ENCODE peak calls at places on chromosomes 12 and 14, in four cellular contexts. S is GM12878, D is K562, E is HepG2. K is an unnamed sample.

GRCh38 chr12:107404981-107405380 is 280.6 kb upstream of the PWP1 start:
- DNase-seq in S (no peak), D (peak; percentile 26), E (peak; percentile 66), K (peak; percentile 71)

GRCh38 chr12:22238211-22238610 is 96.3 kb downstream of the ST8SIA1 start:
- DNase-seq in S (no peak), D (no peak), E (no peak), K (no peak)

GRCh38 chr12:98373019-98373554 is 142.3 kb upstream of the TMPO start:
- DNase-seq in S (no peak), D (peak; percentile 26), E (peak; percentile 30), K (peak; percentile 75)

GRCh38 chr12:64160718-64161060 is 61.4 kb downstream of the KICS2 start:
- DNase-seq in S (no peak), D (no peak), E (no peak), K (no peak)

GRCh38 chr14:106227793-106228192 is 701.4 kb downstream of the TMEM121 start:
- DNase-seq in S (no peak), D (no peak), E (no peak), K (no peak)

GRCh38 chr14:52304248-52304904 is 9.7 kb upstream of the PTGER2 start:
- DNase-seq in S (no peak), D (no peak), E (no peak), K (no peak)

GRCh38 chr12:132761032-132761910 is at the start of gene ANKLE2:
- DNase-seq in S (no peak), D (peak; percentile 83), E (peak; percentile 23), K (peak; percentile 50)

GRCh38 chr14:34049769-34050168 is 98.9 kb upstream of the EGLN3 start:
- DNase-seq in S (no peak), D (no peak), E (no peak), K (no peak)

GRCh38 chr12:116736962-116737773 is 701 bp downstream of the SPRING1 start:
- DNase-seq in S (no peak), D (peak; percentile 44), E (no peak), K (peak; percentile 49)

GRCh38 chr14:85313801-85314207 is 216.1 kb upstream of the FLRT2 start:
- DNase-seq in S (no peak), D (no peak), E (no peak), K (no peak)

GRCh38 chr14:96852823-96853422 is 55.7 kb downstream of the VRK1 start:
- DNase-seq in S (peak; percentile 4), D (peak; percentile 25), E (peak; percentile 18), K (peak; percentile 63)

DNA sequence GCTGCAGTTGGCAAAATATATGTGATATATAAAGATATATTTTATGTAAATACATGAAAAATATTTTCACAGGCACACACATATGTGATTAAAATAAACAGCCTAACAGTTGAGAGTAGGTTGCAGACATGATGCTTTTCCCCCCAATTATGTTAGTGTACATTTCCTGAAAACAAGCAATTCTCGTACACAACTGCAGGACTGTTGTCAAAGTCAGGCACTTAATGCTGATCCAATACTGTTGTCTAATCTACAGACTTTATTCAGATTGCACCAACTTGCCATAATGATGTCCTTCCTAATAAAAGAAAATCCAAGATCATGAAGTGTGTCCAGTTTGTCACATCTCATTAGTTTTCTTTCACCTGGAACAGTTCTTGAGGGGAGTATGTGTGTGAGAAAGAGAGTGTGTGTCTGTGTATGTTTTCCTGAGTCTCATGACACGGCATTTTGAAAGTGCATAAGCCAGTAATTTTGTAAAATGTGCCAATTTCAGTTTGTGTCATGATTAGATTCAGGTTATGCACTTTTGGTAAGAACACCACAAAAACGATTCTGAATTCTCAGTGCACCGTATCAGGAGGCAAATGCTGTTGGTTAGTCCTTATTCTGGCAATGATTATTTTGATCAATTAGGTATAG is 16.5 kb upstream of the SEL1L start:
- DNase-seq in S (peak; percentile 81), D (no peak), E (no peak), K (no peak)
- TF ChIP-seq JUNB in S (peak; percentile 98), D (no peak), E (no peak), K (no peak)

DNA sequence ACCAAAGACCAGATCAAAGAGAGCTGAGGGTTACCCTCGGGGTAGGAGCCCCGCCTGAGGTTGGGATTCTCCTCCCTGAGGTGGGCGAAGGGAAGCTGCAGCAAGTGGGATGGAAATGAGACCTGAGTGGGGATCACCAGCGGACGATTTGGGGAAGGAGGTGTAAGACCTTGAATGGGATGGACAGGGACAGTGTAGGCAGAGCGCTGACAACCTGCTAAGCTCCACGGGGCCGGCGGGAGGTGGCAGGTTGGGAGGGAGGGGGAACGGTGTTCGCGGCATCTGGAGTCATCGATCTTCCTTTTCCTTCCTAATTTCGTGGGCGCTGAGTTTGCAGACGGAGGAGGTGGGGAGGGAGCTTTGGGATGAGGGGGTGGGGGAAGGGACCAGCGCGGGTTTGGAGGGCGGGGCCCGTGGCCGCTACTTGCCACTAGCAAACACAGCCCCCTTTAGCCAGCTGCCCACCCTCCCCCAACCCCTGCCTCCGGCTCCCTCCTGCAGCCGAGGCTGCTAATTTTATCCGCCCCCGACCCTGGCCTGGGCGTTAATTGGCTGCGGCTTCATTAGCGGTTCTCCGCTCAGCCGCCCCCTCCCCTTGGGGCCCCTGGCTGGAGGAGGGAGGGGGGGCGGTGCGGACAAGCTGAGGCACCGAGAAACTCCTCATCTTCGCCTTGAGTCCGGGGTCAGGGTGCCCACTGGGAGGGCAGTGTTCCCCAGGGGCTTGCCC is 2.8 kb upstream of the SHMT2 start:
- DNase-seq in S (no peak), D (peak; percentile 54), E (no peak), K (peak; percentile 75)
- TF ChIP-seq EZH2 in S (no peak), D (no peak), E (no peak), K (peak; percentile 54)

GRCh38 chr12:6770094-6770493 is 2.2 kb upstream of the LAG3 start:
- DNase-seq in S (no peak), D (no peak), E (no peak), K (no peak)

GRCh38 chr12:6771509-6772330 is 600 bp upstream of the LAG3 start:
- DNase-seq in S (no peak), D (no peak), E (no peak), K (no peak)

GRCh38 chr12:6772331-6772695 is at the start of gene LAG3:
- DNase-seq in S (no peak), D (peak; percentile 13), E (no peak), K (no peak)

GRCh38 chr12:6770600-6770999 is 1.7 kb upstream of the LAG3 start:
- DNase-seq in S (no peak), D (no peak), E (no peak), K (no peak)

DNA sequence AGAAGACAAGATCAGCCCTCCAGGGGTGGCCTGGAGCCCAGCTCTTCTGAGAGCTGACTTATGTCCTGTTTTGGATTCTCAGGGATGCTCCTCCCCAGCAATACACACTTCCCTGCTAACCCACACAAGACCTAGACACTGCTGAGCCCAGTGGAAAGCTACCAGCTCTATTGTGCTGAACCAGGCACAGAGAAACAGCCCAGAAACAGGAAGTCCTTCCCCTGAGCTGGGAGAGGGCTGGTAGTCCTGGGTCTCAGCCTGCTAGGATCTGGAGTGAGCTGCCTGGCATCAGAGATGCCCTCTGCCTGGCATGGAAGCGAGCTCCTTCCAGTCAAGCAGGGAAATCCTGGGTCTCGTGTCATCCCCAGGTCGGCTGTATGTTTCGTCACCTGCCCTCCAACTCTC is 1.2 kb upstream of the LAG3 start:
- DNase-seq in S (no peak), D (no peak), E (no peak), K (no peak)
- TF ChIP-seq JUNB in S (no peak), D (no peak), E (no peak), K (no peak)

GRCh38 chr12:27333311-27334009 is 824 bp downstream of the BMAL2 start:
- DNase-seq in S (no peak), D (no peak), E (no peak), K (peak; percentile 49)

GRCh38 chr12:27332407-27333310 is at the start of gene BMAL2:
- DNase-seq in S (no peak), D (peak; percentile 43), E (peak; percentile 20), K (peak; percentile 76)

GRCh38 chr12:27331927-27332324 is 710 bp upstream of the BMAL2 start:
- DNase-seq in S (no peak), D (no peak), E (no peak), K (no peak)

GRCh38 chr12:27330846-27331245 is 1.8 kb upstream of the BMAL2 start:
- DNase-seq in S (no peak), D (no peak), E (no peak), K (no peak)

GRCh38 chr12:27331299-27331926 is 1.2 kb upstream of the BMAL2 start:
- DNase-seq in S (peak; percentile 76), D (peak; percentile 22), E (peak; percentile 35), K (no peak)
- TF ChIP-seq EZH2 in S (no peak), D (no peak), E (no peak), K (no peak)

GRCh38 chr14:86799244-86799647 is 1193.7 kb downstream of the GALC start:
- DNase-seq in S (no peak), D (no peak), E (peak; percentile 72), K (no peak)
- TF ChIP-seq JUNB in S (no peak), D (no peak), E (no peak), K (no peak)

GRCh38 chr12:53960187-53961024 is 5.7 kb downstream of the HOXC12 start:
- DNase-seq in S (no peak), D (no peak), E (no peak), K (no peak)
- TF ChIP-seq EZH2 in S (no peak), D (no peak), E (peak; percentile 78), K (peak; percentile 99)

K was measured in GM23338.